ENCODE peak calls at places on chromosomes 2 and 18, in nine cellular contexts. One of them, this sample, is unnamed.

GRCh38 chr2:239269173-239269865 is 131.5 kb downstream of the HDAC4 start:
- DNase-seq in MCF 10A: peak; percentile 43
- DNase-seq in transverse colon: peak; percentile 60
- DNase-seq in RWPE1: no peak
- DNase-seq in astrocyte of the cerebellum: no peak
- DNase-seq in tibial nerve: no peak
- DNase-seq in endothelial cell: no peak
- DNase-seq in endodermal cell: no peak
- DNase-seq in HepG2: no peak
- DNase-seq in this sample: no peak

GRCh38 chr2:104678181-104678580 is 175.7 kb upstream of the POU3F3 start:
- DNase-seq in transverse colon: no peak
- DNase-seq in endothelial cell: no peak
- DNase-seq in endodermal cell: no peak
- DNase-seq in MCF 10A: no peak
- DNase-seq in HepG2: no peak
- DNase-seq in astrocyte of the cerebellum: no peak
- DNase-seq in RWPE1: no peak
- DNase-seq in tibial nerve: no peak
- DNase-seq in this sample: no peak

GRCh38 chr18:55582325-55582724 is 5.7 kb downstream of the TCF4 start:
- DNase-seq in endothelial cell: no peak
- DNase-seq in tibial nerve: no peak
- DNase-seq in endodermal cell: peak; percentile 56
- DNase-seq in astrocyte of the cerebellum: no peak
- DNase-seq in transverse colon: no peak
- DNase-seq in MCF 10A: no peak
- DNase-seq in RWPE1: no peak
- DNase-seq in HepG2: no peak
- DNase-seq in this sample: no peak

GRCh38 chr2:157856157-157856455 is 20.0 kb downstream of the ACVR1 start:
- DNase-seq in astrocyte of the cerebellum: no peak
- DNase-seq in HepG2: no peak
- DNase-seq in MCF 10A: no peak
- DNase-seq in transverse colon: no peak
- DNase-seq in RWPE1: no peak
- DNase-seq in endodermal cell: no peak
- DNase-seq in tibial nerve: no peak
- DNase-seq in endothelial cell: no peak
- DNase-seq in this sample: no peak

GRCh38 chr2:235500761-235501662 is 7.2 kb downstream of the AGAP1 start:
- DNase-seq in endodermal cell: peak; percentile 66
- DNase-seq in astrocyte of the cerebellum: peak; percentile 23
- DNase-seq in HepG2: no peak
- DNase-seq in MCF 10A: peak; percentile 62
- DNase-seq in transverse colon: no peak
- DNase-seq in RWPE1: peak; percentile 71
- DNase-seq in endothelial cell: no peak
- DNase-seq in tibial nerve: no peak
- DNase-seq in this sample: no peak

GRCh38 chr2:130808482-130809268 is 28.0 kb upstream of the ARHGEF4 start:
- DNase-seq in astrocyte of the cerebellum: peak; percentile 15
- DNase-seq in HepG2: no peak
- DNase-seq in transverse colon: no peak
- DNase-seq in endothelial cell: no peak
- DNase-seq in endodermal cell: no peak
- DNase-seq in MCF 10A: peak; percentile 99
- DNase-seq in tibial nerve: no peak
- DNase-seq in RWPE1: peak; percentile 87
- DNase-seq in this sample: no peak

GRCh38 chr2:7971248-7971647 is 710.6 kb upstream of the ID2 start:
- DNase-seq in transverse colon: no peak
- DNase-seq in RWPE1: no peak
- DNase-seq in MCF 10A: no peak
- DNase-seq in HepG2: no peak
- DNase-seq in endothelial cell: no peak
- DNase-seq in astrocyte of the cerebellum: no peak
- DNase-seq in endodermal cell: no peak
- DNase-seq in tibial nerve: no peak
- DNase-seq in this sample: no peak

GRCh38 chr2:181318504-181319280 is 138.5 kb upstream of the ITGA4 start:
- DNase-seq in MCF 10A: no peak
- DNase-seq in RWPE1: no peak
- DNase-seq in transverse colon: no peak
- DNase-seq in endothelial cell: no peak
- DNase-seq in endodermal cell: no peak
- DNase-seq in tibial nerve: no peak
- DNase-seq in HepG2: no peak
- DNase-seq in astrocyte of the cerebellum: no peak
- DNase-seq in this sample: no peak

GRCh38 chr2:33108483-33109443 is 162.0 kb downstream of the LTBP1 start:
- DNase-seq in endodermal cell: no peak
- DNase-seq in RWPE1: no peak
- DNase-seq in tibial nerve: no peak
- DNase-seq in HepG2: no peak
- DNase-seq in endothelial cell: no peak
- DNase-seq in astrocyte of the cerebellum: no peak
- DNase-seq in transverse colon: no peak
- DNase-seq in MCF 10A: no peak
- DNase-seq in this sample: no peak

GRCh38 chr2:177245010-177245422 is 19.5 kb downstream of the NFE2L2 start:
- DNase-seq in RWPE1: no peak
- DNase-seq in MCF 10A: peak; percentile 62
- DNase-seq in astrocyte of the cerebellum: peak; percentile 49
- DNase-seq in HepG2: no peak
- DNase-seq in endodermal cell: peak; percentile 63
- DNase-seq in endothelial cell: no peak
- DNase-seq in transverse colon: no peak
- DNase-seq in tibial nerve: no peak
- DNase-seq in this sample: no peak

GRCh38 chr2:134657650-134658250 is 61.0 kb downstream of the TMEM163 start:
- DNase-seq in astrocyte of the cerebellum: no peak
- DNase-seq in endothelial cell: peak; percentile 28
- DNase-seq in HepG2: peak; percentile 23
- DNase-seq in endodermal cell: peak; percentile 78
- DNase-seq in tibial nerve: no peak
- DNase-seq in transverse colon: no peak
- DNase-seq in MCF 10A: peak; percentile 45
- DNase-seq in RWPE1: no peak
- DNase-seq in this sample: no peak

GRCh38 chr2:181628590-181629585 is 28.0 kb downstream of the CERKL start:
- DNase-seq in astrocyte of the cerebellum: no peak
- DNase-seq in endothelial cell: no peak
- DNase-seq in RWPE1: no peak
- DNase-seq in transverse colon: no peak
- DNase-seq in endodermal cell: no peak
- DNase-seq in tibial nerve: no peak
- DNase-seq in MCF 10A: no peak
- DNase-seq in HepG2: no peak
- DNase-seq in this sample: no peak

GRCh38 chr18:7926526-7926925 is 359.4 kb downstream of the PTPRM start:
- DNase-seq in MCF 10A: peak; percentile 74
- DNase-seq in transverse colon: no peak
- DNase-seq in endodermal cell: peak; percentile 75
- DNase-seq in RWPE1: no peak
- DNase-seq in endothelial cell: peak; percentile 26
- DNase-seq in HepG2: peak; percentile 53
- DNase-seq in tibial nerve: no peak
- DNase-seq in astrocyte of the cerebellum: no peak
- DNase-seq in this sample: no peak

GRCh38 chr18:54086046-54086802 is 138.2 kb downstream of the MBD2 start:
- DNase-seq in endodermal cell: no peak
- DNase-seq in tibial nerve: no peak
- DNase-seq in endothelial cell: no peak
- DNase-seq in MCF 10A: no peak
- DNase-seq in RWPE1: no peak
- DNase-seq in astrocyte of the cerebellum: no peak
- DNase-seq in HepG2: no peak
- DNase-seq in transverse colon: no peak
- DNase-seq in this sample: no peak

GRCh38 chr2:28713582-28714292 is 37.9 kb upstream of the PPP1CB start:
- DNase-seq in astrocyte of the cerebellum: no peak
- DNase-seq in tibial nerve: no peak
- DNase-seq in MCF 10A: peak; percentile 48
- DNase-seq in HepG2: no peak
- DNase-seq in endothelial cell: no peak
- DNase-seq in endodermal cell: no peak
- DNase-seq in RWPE1: no peak
- DNase-seq in transverse colon: no peak
- DNase-seq in this sample: no peak

GRCh38 chr2:238952261-238952924 is 104.5 kb downstream of the TWIST2 start:
- DNase-seq in transverse colon: no peak
- DNase-seq in endodermal cell: peak; percentile 10
- DNase-seq in HepG2: no peak
- DNase-seq in tibial nerve: no peak
- DNase-seq in endothelial cell: no peak
- DNase-seq in astrocyte of the cerebellum: no peak
- DNase-seq in MCF 10A: no peak
- DNase-seq in RWPE1: no peak
- DNase-seq in this sample: no peak

GRCh38 chr2:102615620-102616436 is 3.5 kb upstream of the SLC9A2 start:
- DNase-seq in MCF 10A: peak; percentile 72
- DNase-seq in endothelial cell: peak; percentile 40
- DNase-seq in RWPE1: peak; percentile 66
- DNase-seq in transverse colon: peak; percentile 65
- DNase-seq in astrocyte of the cerebellum: peak; percentile 32
- DNase-seq in tibial nerve: peak; percentile 24
- DNase-seq in HepG2: peak; percentile 60
- DNase-seq in endodermal cell: peak; percentile 81
- DNase-seq in this sample: peak; percentile 25

GRCh38 chr2:86413296-86414085 is 27.7 kb upstream of the KDM3A start:
- DNase-seq in transverse colon: no peak
- DNase-seq in MCF 10A: no peak
- DNase-seq in RWPE1: no peak
- DNase-seq in endothelial cell: no peak
- DNase-seq in HepG2: no peak
- DNase-seq in tibial nerve: no peak
- DNase-seq in astrocyte of the cerebellum: no peak
- DNase-seq in endodermal cell: peak; percentile 46
- DNase-seq in this sample: no peak

GRCh38 chr2:25324905-25325592 is 16.7 kb downstream of the DNMT3A start:
- DNase-seq in tibial nerve: peak; percentile 50
- DNase-seq in RWPE1: no peak
- DNase-seq in transverse colon: no peak
- DNase-seq in endodermal cell: no peak
- DNase-seq in astrocyte of the cerebellum: no peak
- DNase-seq in endothelial cell: no peak
- DNase-seq in MCF 10A: no peak
- DNase-seq in HepG2: no peak
- DNase-seq in this sample: no peak
- TF ChIP-seq CTCF in tibial nerve: no peak
- TF ChIP-seq CTCF in RWPE1: no peak
- TF ChIP-seq CTCF in transverse colon: no peak
- TF ChIP-seq CTCF in endodermal cell: no peak
- TF ChIP-seq CTCF in astrocyte of the cerebellum: no peak
- TF ChIP-seq CTCF in endothelial cell: no peak
- TF ChIP-seq CTCF in MCF 10A: no peak
- TF ChIP-seq CTCF in HepG2: no peak
- TF ChIP-seq CTCF in this sample: no peak

DNA sequence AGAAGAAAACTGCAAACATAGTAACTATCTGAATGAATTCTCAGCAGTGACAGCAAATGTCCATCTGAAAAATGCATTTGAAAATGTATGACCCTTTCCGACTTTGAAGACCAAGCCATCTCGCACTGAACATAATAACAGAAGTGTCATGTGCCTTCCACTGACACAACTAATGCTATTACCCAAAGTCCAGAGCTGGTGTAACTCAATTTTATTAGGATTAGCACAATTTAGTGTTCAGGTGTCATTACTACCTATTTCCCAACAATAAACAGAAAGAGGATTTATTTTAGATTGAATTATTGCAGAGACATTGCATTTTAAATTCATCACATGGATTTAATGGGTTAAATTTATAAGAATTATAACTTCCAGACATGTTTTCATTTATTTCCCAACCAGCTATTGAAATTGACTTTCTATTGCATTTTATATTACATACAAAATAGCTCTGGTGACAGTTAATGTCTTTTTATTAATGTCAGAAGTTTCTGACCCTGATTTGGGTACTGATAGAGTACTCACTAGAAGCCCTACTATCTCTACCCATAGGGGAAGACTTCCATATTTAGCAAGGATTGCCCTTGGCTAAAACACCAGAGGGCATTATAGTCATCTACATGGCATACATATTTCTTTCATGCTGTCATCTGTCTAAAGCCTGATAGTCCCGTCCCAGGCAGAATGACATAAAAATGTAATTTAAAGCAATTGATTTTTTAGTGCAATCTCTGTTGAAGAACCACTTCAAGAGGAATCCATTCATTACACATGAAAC is 7.0 kb upstream of the STK39 start:
- DNase-seq in astrocyte of the cerebellum: no peak
- DNase-seq in tibial nerve: no peak
- DNase-seq in RWPE1: peak; percentile 32
- DNase-seq in MCF 10A: no peak
- DNase-seq in endodermal cell: no peak
- DNase-seq in HepG2: peak; percentile 50
- DNase-seq in transverse colon: no peak
- DNase-seq in endothelial cell: no peak
- DNase-seq in this sample: no peak
- TF ChIP-seq CTCF in astrocyte of the cerebellum: no peak
- TF ChIP-seq CTCF in tibial nerve: no peak
- TF ChIP-seq CTCF in RWPE1: no peak
- TF ChIP-seq CTCF in MCF 10A: no peak
- TF ChIP-seq CTCF in endodermal cell: no peak
- TF ChIP-seq CTCF in HepG2: peak; percentile 16
- TF ChIP-seq CTCF in transverse colon: no peak
- TF ChIP-seq CTCF in endothelial cell: no peak
- TF ChIP-seq CTCF in this sample: no peak

DNA sequence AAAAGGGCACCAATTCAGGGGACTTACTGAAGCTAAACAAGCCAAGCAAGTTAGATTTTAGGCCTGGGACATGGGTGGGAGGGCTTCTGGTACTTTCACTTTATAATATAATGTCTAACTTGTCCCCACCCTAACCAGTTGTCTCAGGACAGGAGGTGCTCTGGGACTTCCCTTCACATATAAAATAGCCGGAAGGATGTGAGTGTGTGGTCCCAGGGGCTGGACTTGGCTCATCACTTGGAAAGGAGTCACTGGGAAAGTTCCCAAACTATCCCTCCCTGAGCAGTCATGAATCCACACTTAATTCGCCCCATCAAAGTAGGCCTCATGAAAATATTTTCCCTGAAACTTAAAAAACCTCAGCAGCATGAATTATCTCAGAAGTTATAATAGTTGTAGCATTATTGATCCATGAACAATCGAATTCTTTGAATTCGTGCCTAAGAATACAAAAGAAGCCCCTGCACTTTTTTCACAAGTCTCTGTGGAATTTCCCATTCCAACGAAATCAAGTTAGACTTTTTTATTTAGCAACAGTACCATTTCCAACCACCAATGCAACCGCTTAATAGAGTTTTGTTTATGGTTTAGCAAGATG is 69.0 kb upstream of the SPTBN1 start:
- DNase-seq in endodermal cell: no peak
- DNase-seq in HepG2: no peak
- DNase-seq in RWPE1: no peak
- DNase-seq in MCF 10A: no peak
- DNase-seq in transverse colon: no peak
- DNase-seq in astrocyte of the cerebellum: peak; percentile 83
- DNase-seq in tibial nerve: peak; percentile 53
- DNase-seq in endothelial cell: no peak
- DNase-seq in this sample: no peak
- TF ChIP-seq CTCF in endodermal cell: no peak
- TF ChIP-seq CTCF in HepG2: no peak
- TF ChIP-seq CTCF in RWPE1: no peak
- TF ChIP-seq CTCF in MCF 10A: no peak
- TF ChIP-seq CTCF in transverse colon: no peak
- TF ChIP-seq CTCF in astrocyte of the cerebellum: no peak
- TF ChIP-seq CTCF in tibial nerve: no peak
- TF ChIP-seq CTCF in endothelial cell: no peak
- TF ChIP-seq CTCF in this sample: no peak

GRCh38 chr2:69013123-69013836 is at the start of gene ANTXR1:
- DNase-seq in endothelial cell: peak; percentile 36
- DNase-seq in HepG2: peak; percentile 45
- DNase-seq in astrocyte of the cerebellum: peak; percentile 64
- DNase-seq in tibial nerve: peak; percentile 36
- DNase-seq in endodermal cell: peak; percentile 89
- DNase-seq in MCF 10A: peak; percentile 83
- DNase-seq in RWPE1: peak; percentile 85
- DNase-seq in transverse colon: peak; percentile 31
- DNase-seq in this sample: peak; percentile 34
- TF ChIP-seq CTCF in endothelial cell: peak; percentile 37
- TF ChIP-seq CTCF in HepG2: peak; percentile 43
- TF ChIP-seq CTCF in astrocyte of the cerebellum: no peak
- TF ChIP-seq CTCF in tibial nerve: no peak
- TF ChIP-seq CTCF in endodermal cell: peak; percentile 15
- TF ChIP-seq CTCF in MCF 10A: no peak
- TF ChIP-seq CTCF in RWPE1: no peak
- TF ChIP-seq CTCF in transverse colon: no peak
- TF ChIP-seq CTCF in this sample: no peak